ENCODE peak calls at places on chromosome 5, in six cellular contexts. One of them, this sample, is unnamed.

GRCh38 chr5:36724429-36725332 is 118.3 kb downstream of the SLC1A3 start:
- DNase-seq in A549: peak; percentile 37
- DNase-seq in endothelial cell of umbilical vein: no peak
- DNase-seq in HepG2: no peak
- DNase-seq in K562: peak; percentile 77
- DNase-seq in GM12878: peak; percentile 94
- DNase-seq in this sample: peak; percentile 94

GRCh38 chr5:80318212-80318611 is 1.6 kb upstream of the SPZ1 start:
- DNase-seq in A549: no peak
- DNase-seq in endothelial cell of umbilical vein: no peak
- DNase-seq in HepG2: no peak
- DNase-seq in K562: no peak
- DNase-seq in GM12878: no peak
- DNase-seq in this sample: no peak

GRCh38 chr5:136910625-136911024 is 545.3 kb upstream of the TRPC7 start:
- DNase-seq in A549: no peak
- DNase-seq in endothelial cell of umbilical vein: no peak
- DNase-seq in HepG2: no peak
- DNase-seq in K562: no peak
- DNase-seq in GM12878: no peak
- DNase-seq in this sample: no peak

GRCh38 chr5:9284781-9285307 is 261.0 kb downstream of the SEMA5A start:
- DNase-seq in A549: no peak
- DNase-seq in endothelial cell of umbilical vein: no peak
- DNase-seq in HepG2: no peak
- DNase-seq in K562: no peak
- DNase-seq in GM12878: no peak
- DNase-seq in this sample: no peak

GRCh38 chr5:177405805-177406204 is 3.6 kb downstream of the F12 start:
- DNase-seq in A549: no peak
- DNase-seq in endothelial cell of umbilical vein: no peak
- DNase-seq in HepG2: no peak
- DNase-seq in K562: no peak
- DNase-seq in GM12878: no peak
- DNase-seq in this sample: peak; percentile 90

GRCh38 chr5:126488362-126489065 is 65.3 kb downstream of the GRAMD2B start:
- DNase-seq in A549: no peak
- DNase-seq in endothelial cell of umbilical vein: no peak
- DNase-seq in HepG2: no peak
- DNase-seq in K562: no peak
- DNase-seq in GM12878: no peak
- DNase-seq in this sample: no peak

GRCh38 chr5:126139773-126140172 is 283.4 kb upstream of the GRAMD2B start:
- DNase-seq in A549: no peak
- DNase-seq in endothelial cell of umbilical vein: no peak
- DNase-seq in HepG2: no peak
- DNase-seq in K562: no peak
- DNase-seq in GM12878: no peak
- DNase-seq in this sample: no peak

GRCh38 chr5:102718819-102719218 is 36.3 kb upstream of the PAM start:
- DNase-seq in A549: no peak
- DNase-seq in endothelial cell of umbilical vein: no peak
- DNase-seq in HepG2: no peak
- DNase-seq in K562: no peak
- DNase-seq in GM12878: no peak
- DNase-seq in this sample: no peak

GRCh38 chr5:124923131-124923530 is 176.7 kb upstream of the ZNF608 start:
- DNase-seq in A549: no peak
- DNase-seq in endothelial cell of umbilical vein: peak; percentile 90
- DNase-seq in HepG2: no peak
- DNase-seq in K562: no peak
- DNase-seq in GM12878: no peak
- DNase-seq in this sample: no peak

GRCh38 chr5:122500245-122501086 is 188.4 kb downstream of the SNCAIP start:
- DNase-seq in A549: peak; percentile 56
- DNase-seq in endothelial cell of umbilical vein: peak; percentile 49
- DNase-seq in HepG2: peak; percentile 26
- DNase-seq in K562: peak; percentile 44
- DNase-seq in GM12878: no peak
- DNase-seq in this sample: peak; percentile 30

GRCh38 chr5:152246401-152246800 is 158.7 kb downstream of the NMUR2 start:
- DNase-seq in A549: peak; percentile 8
- DNase-seq in endothelial cell of umbilical vein: peak; percentile 1
- DNase-seq in HepG2: peak; percentile 12
- DNase-seq in K562: no peak
- DNase-seq in GM12878: no peak
- DNase-seq in this sample: peak; percentile 31

GRCh38 chr5:33937017-33937699 is 972 bp downstream of the RXFP3 start:
- DNase-seq in A549: no peak
- DNase-seq in endothelial cell of umbilical vein: no peak
- DNase-seq in HepG2: no peak
- DNase-seq in K562: no peak
- DNase-seq in GM12878: no peak
- DNase-seq in this sample: no peak

GRCh38 chr5:33936381-33937016 is at the start of gene RXFP3:
- DNase-seq in A549: no peak
- DNase-seq in endothelial cell of umbilical vein: no peak
- DNase-seq in HepG2: no peak
- DNase-seq in K562: no peak
- DNase-seq in GM12878: no peak
- DNase-seq in this sample: no peak

GRCh38 chr5:33933723-33934544 is 2.3 kb upstream of the RXFP3 start:
- DNase-seq in A549: no peak
- DNase-seq in endothelial cell of umbilical vein: no peak
- DNase-seq in HepG2: no peak
- DNase-seq in K562: no peak
- DNase-seq in GM12878: peak; percentile 77
- DNase-seq in this sample: no peak

GRCh38 chr5:33937700-33938506 is 1.7 kb downstream of the RXFP3 start:
- DNase-seq in A549: no peak
- DNase-seq in endothelial cell of umbilical vein: no peak
- DNase-seq in HepG2: no peak
- DNase-seq in K562: no peak
- DNase-seq in GM12878: no peak
- DNase-seq in this sample: no peak

DNA sequence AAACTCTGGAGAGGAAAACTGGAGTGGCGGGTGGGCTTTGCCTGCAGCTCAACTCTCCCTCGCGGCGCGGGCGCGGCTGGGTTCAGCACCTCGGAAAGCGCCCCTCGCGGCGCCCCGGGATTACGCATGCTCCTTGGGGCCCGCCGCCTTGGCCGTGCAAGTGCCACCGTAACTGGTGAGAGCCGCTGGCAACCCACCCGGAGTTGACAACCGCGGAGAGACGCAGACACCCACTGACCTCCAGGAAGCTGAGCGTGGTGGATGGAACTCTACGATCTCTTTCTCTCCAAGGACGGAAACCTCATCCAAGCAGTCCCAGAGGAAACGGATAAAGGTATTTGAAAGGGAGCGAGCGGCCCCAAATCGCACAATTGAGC is 194 bp upstream of the RXFP3 start:
- DNase-seq in A549: peak; percentile 20
- DNase-seq in endothelial cell of umbilical vein: peak; percentile 46
- DNase-seq in HepG2: no peak
- DNase-seq in K562: peak; percentile 48
- DNase-seq in GM12878: no peak
- DNase-seq in this sample: peak; percentile 33
- TF ChIP-seq MYC in A549: no peak
- TF ChIP-seq MYC in endothelial cell of umbilical vein: no peak
- TF ChIP-seq MYC in HepG2: no peak
- TF ChIP-seq MYC in K562: no peak
- TF ChIP-seq MYC in GM12878: no peak
- TF ChIP-seq MYC in this sample: no peak

DNA sequence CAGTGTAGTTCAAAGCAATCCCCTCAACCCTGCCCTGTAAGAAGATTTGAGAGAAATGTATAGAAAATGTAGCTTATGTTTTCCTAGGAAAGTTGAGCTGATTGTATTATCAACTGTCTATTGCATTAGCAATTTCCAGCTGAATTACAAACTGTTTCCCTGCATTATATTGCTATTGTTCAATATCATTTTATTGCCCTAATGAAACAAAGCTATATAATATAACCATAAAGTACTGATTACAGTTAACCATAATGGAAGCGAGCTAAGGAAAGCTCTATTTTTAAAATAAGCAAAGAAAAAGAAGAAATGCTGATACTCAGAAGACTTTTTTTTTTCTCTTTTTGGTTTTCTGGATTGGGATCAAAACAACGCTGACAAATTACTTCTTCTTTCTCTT is 228.3 kb downstream of the EFNA5 start:
- DNase-seq in A549: no peak
- DNase-seq in endothelial cell of umbilical vein: no peak
- DNase-seq in HepG2: no peak
- DNase-seq in K562: no peak
- DNase-seq in GM12878: no peak
- DNase-seq in this sample: no peak
- TF ChIP-seq POLR2A in A549: no peak
- TF ChIP-seq POLR2A in endothelial cell of umbilical vein: no peak
- TF ChIP-seq POLR2A in HepG2: no peak
- TF ChIP-seq POLR2A in K562: no peak
- TF ChIP-seq POLR2A in GM12878: no peak
- TF ChIP-seq POLR2A in this sample: no peak

GRCh38 chr5:20105915-20106314 is 117.9 kb upstream of the CDH18 start:
- DNase-seq in A549: no peak
- DNase-seq in endothelial cell of umbilical vein: no peak
- DNase-seq in HepG2: no peak
- DNase-seq in K562: no peak
- DNase-seq in GM12878: no peak
- DNase-seq in this sample: no peak
- TF ChIP-seq MYC in A549: no peak
- TF ChIP-seq MYC in endothelial cell of umbilical vein: no peak
- TF ChIP-seq MYC in HepG2: no peak
- TF ChIP-seq MYC in K562: no peak
- TF ChIP-seq MYC in GM12878: no peak
- TF ChIP-seq MYC in this sample: no peak

DNA sequence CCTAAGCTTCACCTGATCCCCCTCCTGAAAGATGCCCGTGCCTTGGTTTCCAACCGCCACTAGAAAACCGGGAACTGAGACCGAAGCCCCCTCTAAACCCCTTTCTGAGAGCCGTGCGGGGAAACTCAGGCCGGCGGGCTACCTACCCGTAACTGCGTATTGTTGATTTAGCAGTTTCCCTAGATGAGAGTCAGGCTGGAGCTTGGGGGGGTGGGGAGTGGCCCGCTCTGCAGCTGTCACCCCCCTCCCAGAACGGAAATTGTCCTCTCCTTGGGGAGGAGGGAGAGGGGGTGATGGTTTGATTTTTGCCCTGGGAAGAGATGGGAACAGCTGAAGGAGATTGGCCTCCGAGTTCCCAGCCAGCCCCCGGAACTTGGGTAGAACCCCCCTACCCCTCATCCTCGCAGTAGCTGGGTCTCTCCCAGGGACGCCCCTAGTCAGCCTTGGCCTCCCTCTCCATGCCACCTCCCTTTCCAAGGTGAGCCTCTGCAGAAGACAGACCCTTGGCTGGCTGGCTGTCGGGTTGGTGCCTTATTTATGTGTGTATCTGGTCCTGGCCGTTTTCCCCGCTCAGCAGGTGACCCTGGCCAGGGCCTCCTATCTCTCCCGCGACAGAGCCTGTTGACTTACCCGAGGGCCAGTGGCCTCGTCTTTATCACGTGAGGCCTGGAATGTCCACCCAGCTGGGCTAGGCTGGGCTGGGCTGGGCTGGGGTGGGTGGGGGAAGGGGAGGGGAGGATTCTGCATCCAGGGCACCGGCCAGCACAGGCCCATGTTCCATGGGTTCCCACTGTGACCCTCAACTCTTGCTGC is 2.7 kb downstream of the CXXC5 start:
- DNase-seq in A549: peak; percentile 56
- DNase-seq in endothelial cell of umbilical vein: no peak
- DNase-seq in HepG2: peak; percentile 87
- DNase-seq in K562: peak; percentile 87
- DNase-seq in GM12878: no peak
- DNase-seq in this sample: no peak
- TF ChIP-seq POLR2A in A549: no peak
- TF ChIP-seq POLR2A in endothelial cell of umbilical vein: no peak
- TF ChIP-seq POLR2A in HepG2: no peak
- TF ChIP-seq POLR2A in K562: no peak
- TF ChIP-seq POLR2A in GM12878: peak; percentile 20
- TF ChIP-seq POLR2A in this sample: no peak

DNA sequence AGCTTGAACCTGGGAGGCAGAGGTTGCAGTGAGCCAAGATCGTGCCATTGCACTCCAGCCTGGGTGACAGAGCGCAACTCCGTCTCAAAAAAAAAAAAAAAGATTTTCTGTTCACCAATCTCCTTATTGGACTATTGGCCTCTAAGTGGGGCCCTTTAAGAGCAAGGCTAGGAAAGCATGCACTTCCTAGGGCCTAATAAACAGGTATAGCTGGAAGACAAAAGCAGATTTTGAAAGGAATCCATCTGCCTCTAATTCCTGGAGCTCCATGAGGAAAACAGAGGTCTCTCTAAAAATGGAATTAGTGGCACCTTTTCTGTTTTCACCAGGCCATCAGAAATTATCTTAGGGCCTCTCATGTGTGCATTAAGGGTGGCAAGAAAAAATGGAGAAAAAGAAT is 70.0 kb downstream of the RGMB start:
- DNase-seq in A549: no peak
- DNase-seq in endothelial cell of umbilical vein: no peak
- DNase-seq in HepG2: no peak
- DNase-seq in K562: no peak
- DNase-seq in GM12878: no peak
- DNase-seq in this sample: no peak
- TF ChIP-seq MYC in A549: no peak
- TF ChIP-seq MYC in endothelial cell of umbilical vein: no peak
- TF ChIP-seq MYC in HepG2: no peak
- TF ChIP-seq MYC in K562: no peak
- TF ChIP-seq MYC in GM12878: no peak
- TF ChIP-seq MYC in this sample: no peak

GRCh38 chr5:172919525-172920446 is 39.4 kb upstream of the RPL26L1 start:
- DNase-seq in A549: no peak
- DNase-seq in endothelial cell of umbilical vein: no peak
- DNase-seq in HepG2: no peak
- DNase-seq in K562: no peak
- DNase-seq in GM12878: no peak
- DNase-seq in this sample: no peak

GRCh38 chr5:172918421-172919371 is 40.5 kb upstream of the RPL26L1 start:
- DNase-seq in A549: no peak
- DNase-seq in endothelial cell of umbilical vein: no peak
- DNase-seq in HepG2: no peak
- DNase-seq in K562: no peak
- DNase-seq in GM12878: no peak
- DNase-seq in this sample: no peak

GRCh38 chr5:172921906-172922305 is 37.3 kb upstream of the RPL26L1 start:
- DNase-seq in A549: no peak
- DNase-seq in endothelial cell of umbilical vein: no peak
- DNase-seq in HepG2: no peak
- DNase-seq in K562: no peak
- DNase-seq in GM12878: no peak
- DNase-seq in this sample: no peak

GRCh38 chr5:172920447-172920849 is 38.8 kb upstream of the RPL26L1 start:
- DNase-seq in A549: peak; percentile 97
- DNase-seq in endothelial cell of umbilical vein: no peak
- DNase-seq in HepG2: no peak
- DNase-seq in K562: peak; percentile 38
- DNase-seq in GM12878: no peak
- DNase-seq in this sample: no peak

DNA sequence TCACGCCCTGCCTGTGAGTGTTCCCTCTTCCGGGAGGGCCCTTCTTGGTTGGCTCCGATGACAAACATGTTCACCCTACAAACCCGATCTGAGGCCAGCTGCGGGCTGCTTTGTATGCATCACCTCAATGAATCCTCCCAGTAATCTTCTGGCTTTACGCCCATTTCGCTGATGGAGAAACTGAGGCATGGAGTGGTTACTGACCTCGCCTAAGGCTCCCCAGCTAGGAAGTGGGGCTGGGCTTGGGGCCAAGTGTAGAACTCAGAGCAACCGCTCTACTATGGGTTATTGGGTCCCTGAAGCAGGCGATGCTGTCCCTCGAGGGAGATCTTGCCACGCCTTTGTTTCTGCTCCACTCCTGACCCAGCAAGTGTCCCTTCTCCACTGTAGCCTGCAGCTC is 38.2 kb upstream of the RPL26L1 start:
- DNase-seq in A549: no peak
- DNase-seq in endothelial cell of umbilical vein: no peak
- DNase-seq in HepG2: no peak
- DNase-seq in K562: no peak
- DNase-seq in GM12878: no peak
- DNase-seq in this sample: no peak
- TF ChIP-seq POLR2A in A549: no peak
- TF ChIP-seq POLR2A in endothelial cell of umbilical vein: no peak
- TF ChIP-seq POLR2A in HepG2: no peak
- TF ChIP-seq POLR2A in K562: no peak
- TF ChIP-seq POLR2A in GM12878: no peak
- TF ChIP-seq POLR2A in this sample: no peak

This sample was measured in NB4.